ENCODE peak calls at places on chromosomes 12 and 14, in five cellular contexts. E is nephron progenitor cell, D is astrocyte of the spinal cord, P is left ventricle myocardium inferior, Z is HepG2. G is an unnamed sample.
A peak's percentile ranks its signal among the peaks of the same experiment; 100 is the strongest.

GRCh38 chr12:34033628-34034296 is 11.5 kb downstream of the ALG10 start:
- DNase-seq in P (no peak), E (no peak), Z (peak; percentile 12), D (peak; percentile 51), G (no peak)

GRCh38 chr14:38197001-38197760 is 10.5 kb upstream of the SSTR1 start:
- DNase-seq in D (peak; percentile 22), E (no peak), Z (no peak), P (no peak), G (no peak)

GRCh38 chr12:44317651-44318126 is 481.8 kb downstream of the TMEM117 start:
- DNase-seq in E (peak; percentile 22), D (peak; percentile 17), Z (peak; percentile 30), P (no peak), G (no peak)

GRCh38 chr14:74584966-74585365 is 27.1 kb downstream of the LTBP2 start:
- DNase-seq in P (no peak), Z (no peak), D (no peak), E (no peak), G (no peak)

GRCh38 chr12:97745406-97746101 is 282.9 kb downstream of the RMST start:
- DNase-seq in E (no peak), Z (no peak), P (no peak), D (no peak), G (no peak)

GRCh38 chr14:83874662-83875061 is 1655.3 kb upstream of the FLRT2 start:
- DNase-seq in D (no peak), E (no peak), P (no peak), Z (no peak), G (no peak)

GRCh38 chr14:60249321-60250251 is 565 bp downstream of the PPM1A start:
- DNase-seq in E (peak; percentile 85), D (peak; percentile 69), P (peak; percentile 78), Z (peak; percentile 58), G (peak; percentile 82)

GRCh38 chr12:12376636-12377448 is 20.0 kb downstream of the BORCS5 start:
- DNase-seq in Z (peak; percentile 81), D (peak; percentile 83), P (no peak), E (peak; percentile 10), G (no peak)

GRCh38 chr12:58368001-58368400 is 426.6 kb downstream of the ATP23 start:
- DNase-seq in D (no peak), E (no peak), Z (no peak), P (no peak), G (no peak)

GRCh38 chr12:115511305-115511704 is 766.2 kb downstream of the MED13L start:
- DNase-seq in E (no peak), P (no peak), Z (no peak), D (no peak), G (no peak)

GRCh38 chr12:79766705-79767464 is 76.1 kb upstream of the PAWR start:
- DNase-seq in D (peak; percentile 30), E (no peak), Z (no peak), P (no peak), G (no peak)

GRCh38 chr12:3342051-3342450 is 149.0 kb upstream of the PRMT8 start:
- DNase-seq in P (peak; percentile 41), D (peak; percentile 5), E (peak; percentile 68), Z (no peak), G (no peak)

GRCh38 chr12:103169-103981 is 36.8 kb downstream of the IQSEC3 start:
- DNase-seq in Z (no peak), E (peak; percentile 80), P (no peak), D (no peak), G (no peak)

GRCh38 chr12:50686406-50686805 is 77.5 kb upstream of the ATF1 start:
- DNase-seq in Z (no peak), P (no peak), E (no peak), D (no peak), G (no peak)

GRCh38 chr12:118377005-118377890 is 893 bp downstream of the SUDS3 start:
- DNase-seq in D (no peak), Z (no peak), P (no peak), E (no peak), G (no peak)

GRCh38 chr14:89621009-89621421 is 204.0 kb upstream of the FOXN3 start:
- DNase-seq in D (no peak), Z (no peak), P (no peak), E (no peak), G (no peak)

GRCh38 chr12:6372403-6373003 is 2.9 kb downstream of the SCNN1A start:
- DNase-seq in E (no peak), P (no peak), D (peak; percentile 83), Z (peak; percentile 91), G (no peak)

GRCh38 chr12:49094104-49094948 is at the start of gene DHH:
- DNase-seq in P (peak; percentile 43), D (no peak), E (peak; percentile 66), Z (no peak), G (no peak)

GRCh38 chr12:47223848-47224213 is 144.1 kb upstream of the AMIGO2 start:
- DNase-seq in E (no peak), Z (peak; percentile 64), P (peak; percentile 38), D (peak; percentile 34), G (no peak)

GRCh38 chr12:80551897-80552296 is 107.9 kb downstream of the PTPRQ start:
- DNase-seq in D (peak; percentile 98), Z (no peak), E (no peak), P (no peak), G (no peak)

GRCh38 chr12:9813821-9814798 is 13.2 kb upstream of the KLRF1 start:
- DNase-seq in D (peak; percentile 42), P (peak; percentile 76), Z (peak; percentile 9), E (peak; percentile 72), G (no peak)

GRCh38 chr14:49926803-49927202 is 33.9 kb downstream of the ARF6 start:
- DNase-seq in D (no peak), Z (no peak), E (no peak), P (no peak), G (no peak)

GRCh38 chr14:38384746-38385145 is 128.9 kb upstream of the CLEC14A start:
- DNase-seq in Z (no peak), D (no peak), E (no peak), P (no peak), G (no peak)

GRCh38 chr14:58666737-58667136 is 29.0 kb downstream of the DACT1 start:
- DNase-seq in D (no peak), Z (no peak), P (no peak), E (no peak), G (no peak)

GRCh38 chr14:58667900-58668299 is 30.1 kb downstream of the DACT1 start:
- DNase-seq in D (no peak), P (no peak), E (no peak), Z (no peak), G (no peak)

GRCh38 chr14:58665773-58666500 is 28.2 kb downstream of the DACT1 start:
- DNase-seq in Z (no peak), D (no peak), E (no peak), P (no peak), G (no peak)

GRCh38 chr14:58669556-58670200 is 31.9 kb downstream of the DACT1 start:
- DNase-seq in D (no peak), P (no peak), E (no peak), Z (no peak), G (no peak)

GRCh38 chr14:58668848-58669480 is 31.2 kb downstream of the DACT1 start:
- DNase-seq in P (no peak), D (no peak), E (peak; percentile 17), Z (no peak), G (no peak)
- TF ChIP-seq CTCF in P (no peak), D (no peak), E (no peak), Z (no peak), G (no peak)

DNA sequence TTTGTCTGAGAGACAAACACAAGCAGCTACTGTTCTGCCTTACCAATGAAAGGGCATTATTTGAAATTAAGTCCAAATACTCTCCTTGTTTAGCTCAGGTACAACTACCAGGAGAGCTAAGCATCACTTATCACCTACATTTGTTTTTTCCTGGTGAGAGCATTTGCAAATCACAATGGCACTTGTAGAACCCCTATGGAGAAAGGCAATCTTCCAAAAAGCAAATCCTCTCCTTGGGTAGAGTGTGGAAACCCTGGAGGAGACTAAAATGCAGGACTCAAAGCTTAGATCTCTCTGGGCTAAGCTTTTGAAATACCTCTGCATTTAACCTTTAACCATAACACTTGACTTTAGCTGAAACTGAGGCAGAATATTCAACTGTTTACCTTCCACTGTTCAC is 20.8 kb downstream of the GTSF1 start:
- DNase-seq in D (no peak), Z (no peak), E (no peak), P (no peak), G (no peak)
- TF ChIP-seq CTCF in D (no peak), Z (no peak), E (no peak), P (no peak), G (no peak)

GRCh38 chr12:82655751-82656150 is 31.0 kb upstream of the TMTC2 start:
- DNase-seq in Z (peak; percentile 3), P (no peak), E (no peak), D (no peak), G (no peak)
- TF ChIP-seq CTCF in Z (no peak), P (no peak), E (no peak), D (no peak), G (no peak)

DNA sequence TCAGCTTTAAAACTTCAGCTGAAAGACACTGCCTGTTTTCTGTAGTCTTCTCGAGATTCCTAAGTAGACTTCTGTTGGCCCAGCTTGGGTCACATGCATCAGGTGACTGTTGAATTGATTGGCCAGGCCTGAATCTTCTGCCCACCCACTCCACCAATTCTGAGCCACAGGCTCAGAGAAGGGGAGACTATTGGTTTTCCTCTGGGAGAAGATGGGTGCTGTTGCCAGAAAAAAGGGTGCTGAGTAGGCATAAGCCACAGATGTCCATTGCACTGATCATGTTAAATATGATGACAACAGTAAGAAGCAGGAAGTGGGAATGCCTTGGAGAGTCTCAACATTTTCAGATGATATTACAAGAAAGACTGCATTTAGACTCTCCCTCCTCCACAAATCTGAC is 6.8 kb upstream of the SPTLC2 start:
- DNase-seq in E (no peak), P (no peak), D (no peak), Z (no peak), G (no peak)
- TF ChIP-seq CTCF in E (no peak), P (no peak), D (no peak), Z (no peak), G (no peak)

GRCh38 chr12:1629338-1630080 is 478 bp downstream of the WNT5B start:
- DNase-seq in E (peak; percentile 73), D (no peak), P (no peak), Z (peak; percentile 32), G (no peak)
- TF ChIP-seq CTCF in E (peak; percentile 13), D (peak; percentile 17), P (peak; percentile 19), Z (peak; percentile 40), G (no peak)

GRCh38 chr12:109713187-109713984 is at the start of gene FAM222A:
- DNase-seq in D (peak; percentile 98), E (peak; percentile 96), P (peak; percentile 97), Z (peak; percentile 94), G (peak; percentile 99)
- TF ChIP-seq CTCF in D (no peak), E (peak; percentile 8), P (peak; percentile 44), Z (no peak), G (peak; percentile 51)

GRCh38 chr12:93567174-93567573 is 5.3 kb upstream of the SOCS2 start:
- DNase-seq in Z (no peak), E (no peak), P (no peak), D (no peak), G (no peak)

GRCh38 chr12:93565760-93566159 is 6.7 kb upstream of the SOCS2 start:
- DNase-seq in Z (no peak), P (no peak), D (no peak), E (no peak), G (no peak)

GRCh38 chr12:93569301-93569655 is 3.2 kb upstream of the SOCS2 start:
- DNase-seq in P (no peak), Z (no peak), E (no peak), D (no peak), G (no peak)

GRCh38 chr12:93568091-93568490 is 4.4 kb upstream of the SOCS2 start:
- DNase-seq in P (no peak), D (no peak), Z (no peak), E (no peak), G (no peak)

GRCh38 chr12:93563807-93564538 is 8.5 kb upstream of the SOCS2 start:
- DNase-seq in P (no peak), E (no peak), Z (peak; percentile 100), D (peak; percentile 11), G (no peak)
- TF ChIP-seq CTCF in P (peak; percentile 29), E (no peak), Z (peak; percentile 46), D (peak; percentile 47), G (peak; percentile 29)

G was measured in type B pancreatic cell.